ENCODE peak calls at places on chromosomes 11 and 22, in seven cellular contexts. J, T, H, F, O, E and K are unnamed samples.

GRCh38 chr11:15967166-15967565 is 389.2 kb downstream of the SOX6 start:
- DNase-seq in J (no peak), T (no peak), O (no peak), F (peak; percentile 74), E (peak; percentile 39), H (no peak), K (no peak)

GRCh38 chr11:105000167-105000566 is 22.8 kb downstream of the CASP5 start:
- DNase-seq in E (peak; percentile 59), O (no peak), F (peak; percentile 11), J (no peak), H (no peak), T (no peak), K (peak; percentile 10)

GRCh38 chr22:24952837-24953293 is 349 bp downstream of the KIAA1671 start:
- DNase-seq in O (peak; percentile 33), T (no peak), H (peak; percentile 64), F (peak; percentile 72), J (no peak), E (peak; percentile 79), K (no peak)

GRCh38 chr11:789951-790350 is at the start of gene CEND1:
- DNase-seq in O (peak; percentile 30), E (no peak), J (peak; percentile 48), F (peak; percentile 49), T (no peak), H (peak; percentile 89), K (no peak)

GRCh38 chr22:49483281-49483905 is 344.3 kb downstream of the BRD1 start:
- DNase-seq in E (no peak), F (no peak), J (no peak), O (no peak), T (no peak), H (no peak), K (no peak)

GRCh38 chr11:94948070-94948617 is 25.2 kb downstream of the CWC15 start:
- DNase-seq in T (no peak), O (no peak), H (no peak), F (peak; percentile 48), E (no peak), J (no peak), K (no peak)

GRCh38 chr11:133531450-133531849 is 851 bp downstream of the OPCML start:
- DNase-seq in H (peak; percentile 30), F (no peak), T (no peak), O (no peak), E (no peak), J (no peak), K (no peak)

GRCh38 chr11:33579101-33579500 is 121.5 kb downstream of the C11orf91 start:
- DNase-seq in T (no peak), F (no peak), E (no peak), H (no peak), J (no peak), O (no peak), K (no peak)

GRCh38 chr11:65781152-65781961 is 581 bp upstream of the AP5B1 start:
- DNase-seq in E (no peak), O (no peak), F (no peak), J (no peak), H (peak; percentile 43), T (no peak), K (no peak)

GRCh38 chr11:64560139-64560771 is 30.8 kb upstream of the SLC22A12 start:
- DNase-seq in T (no peak), H (no peak), O (no peak), E (no peak), J (no peak), F (no peak), K (no peak)

GRCh38 chr11:2515401-2516275 is 70.8 kb downstream of the KCNQ1 start:
- DNase-seq in H (peak; percentile 7), F (no peak), T (no peak), E (no peak), J (no peak), O (no peak), K (no peak)

GRCh38 chr22:36156515-36157419 is 3.8 kb downstream of the APOL3 start:
- DNase-seq in E (no peak), O (no peak), T (peak; percentile 45), J (peak; percentile 84), H (peak; percentile 83), F (peak; percentile 94), K (peak; percentile 45)

GRCh38 chr22:43789452-43789851 is 22.7 kb downstream of the EFCAB6 start:
- DNase-seq in E (no peak), O (no peak), J (no peak), T (peak; percentile 89), F (peak; percentile 96), H (no peak), K (peak; percentile 51)

GRCh38 chr11:85843929-85844328 is 11.3 kb upstream of the CCDC83 start:
- DNase-seq in E (no peak), H (no peak), J (no peak), F (no peak), O (no peak), T (no peak), K (no peak)

GRCh38 chr22:27791494-27792241 is 9.9 kb downstream of the MN1 start:
- DNase-seq in T (no peak), J (no peak), H (no peak), F (no peak), E (no peak), O (no peak), K (no peak)

GRCh38 chr11:76131585-76131984 is 74.7 kb downstream of the WNT11 start:
- DNase-seq in E (no peak), T (no peak), J (no peak), F (no peak), H (no peak), O (no peak), K (no peak)

GRCh38 chr22:37959231-37959825 is 5.8 kb downstream of the POLR2F start:
- DNase-seq in F (no peak), E (no peak), T (no peak), O (no peak), J (no peak), H (no peak), K (no peak)

GRCh38 chr22:19576460-19577421 is 52.5 kb upstream of the CLDN5 start:
- DNase-seq in E (no peak), J (no peak), O (no peak), T (no peak), H (peak; percentile 35), F (peak; percentile 82), K (peak; percentile 59)

GRCh38 chr11:3104961-3105790 is 48.0 kb upstream of the CARS1 start:
- DNase-seq in J (no peak), O (no peak), E (no peak), H (no peak), F (no peak), T (no peak), K (no peak)

GRCh38 chr22:25373961-25374360 is 154.5 kb downstream of the CRYBB2 start:
- DNase-seq in T (no peak), E (no peak), O (no peak), H (no peak), J (no peak), F (no peak), K (no peak)

GRCh38 chr11:17575431-17576425 is 28.7 kb downstream of the OTOG start:
- DNase-seq in F (no peak), J (no peak), O (no peak), H (no peak), T (no peak), E (no peak), K (no peak)

GRCh38 chr22:37242395-37242918 is 1.6 kb downstream of the RAC2 start:
- DNase-seq in F (no peak), T (no peak), E (no peak), H (peak; percentile 56), J (no peak), O (no peak), K (no peak)